ENCODE peak calls at places on chromosome 1, in ten cellular contexts. D is caudate nucleus; G is GM23338; Y is GM20000; W is effector memory CD4-positive, alpha-beta T cell; T is ovary; K is stimulated activated CD8-positive, alpha-beta memory T cell treated with anti-CD3 and anti-CD28 coated beads, Interleukin-2, amount 100 ng/mL, for 1 hour; A is HFF-Myc; B is stromal cell of bone marrow; P is AG08396. I is an unnamed sample.
A peak's percentile ranks its signal among the peaks of the same experiment; 100 is the strongest.

GRCh38 chr1:11858968-11859871 is 475 bp upstream of the NPPB start:
- DNase-seq in D (no peak), G (peak; percentile 85), Y (peak; percentile 83), W (peak; percentile 30), T (peak; percentile 68), K (peak; percentile 24), A (no peak), B (no peak), P (peak; percentile 84), I (no peak)

GRCh38 chr1:14866841-14867626 is 268.5 kb downstream of the KAZN start:
- DNase-seq in D (no peak), G (peak; percentile 42), Y (no peak), W (no peak), T (no peak), K (no peak), A (no peak), B (no peak), P (no peak), I (no peak)

GRCh38 chr1:243713470-243714186 is 136.4 kb downstream of the AKT3 start:
- DNase-seq in D (no peak), G (no peak), Y (no peak), W (no peak), T (peak; percentile 29), K (no peak), A (peak; percentile 21), B (no peak), P (no peak), I (no peak)

GRCh38 chr1:58942759-58943191 is 158.9 kb upstream of the JUN start:
- DNase-seq in D (no peak), G (no peak), Y (no peak), W (no peak), T (no peak), K (no peak), A (no peak), B (no peak), P (no peak), I (no peak)

GRCh38 chr1:21927531-21928237 is 9.4 kb downstream of the HSPG2 start:
- DNase-seq in D (no peak), G (no peak), Y (no peak), W (no peak), T (peak; percentile 65), K (no peak), A (no peak), B (no peak), P (no peak), I (no peak)

GRCh38 chr1:218946147-218946546 is 227.5 kb upstream of the LYPLAL1 start:
- DNase-seq in D (no peak), G (no peak), Y (no peak), W (no peak), T (no peak), K (no peak), A (no peak), B (no peak), P (no peak), I (no peak)

GRCh38 chr1:3963554-3963953 is 63.5 kb upstream of the C1orf174 start:
- DNase-seq in D (no peak), G (no peak), Y (no peak), W (no peak), T (no peak), K (no peak), A (no peak), B (no peak), P (no peak), I (no peak)

GRCh38 chr1:204321665-204322064 is 38.1 kb downstream of the PLEKHA6 start:
- DNase-seq in D (no peak), G (no peak), Y (no peak), W (no peak), T (no peak), K (no peak), A (no peak), B (peak; percentile 40), P (peak; percentile 39), I (no peak)

GRCh38 chr1:115377411-115377810 is 39.4 kb upstream of the NGF start:
- DNase-seq in D (no peak), G (no peak), Y (no peak), W (no peak), T (no peak), K (no peak), A (no peak), B (no peak), P (no peak), I (no peak)

GRCh38 chr1:214044438-214045214 is 56.9 kb downstream of the PROX1 start:
- DNase-seq in D (no peak), G (peak; percentile 21), Y (no peak), W (no peak), T (no peak), K (no peak), A (no peak), B (no peak), P (no peak), I (no peak)

GRCh38 chr1:20386682-20387081 is 96.0 kb downstream of the VWA5B1 start:
- DNase-seq in D (no peak), G (peak; percentile 47), Y (no peak), W (no peak), T (no peak), K (no peak), A (no peak), B (no peak), P (no peak), I (no peak)

GRCh38 chr1:22704440-22705067 is 6.1 kb upstream of the EPHB2 start:
- DNase-seq in D (peak; percentile 70), G (peak; percentile 90), Y (peak; percentile 85), W (peak; percentile 25), T (peak; percentile 92), K (peak; percentile 38), A (peak; percentile 66), B (peak; percentile 77), P (peak; percentile 86), I (peak; percentile 40)

GRCh38 chr1:15157524-15158399 is 4.2 kb downstream of the TMEM51 start:
- DNase-seq in D (no peak), G (peak; percentile 34), Y (no peak), W (no peak), T (no peak), K (no peak), A (no peak), B (no peak), P (no peak), I (no peak)

I was measured in iPS DF 19.7.